ENCODE peak calls at places on chromosome 13, in five cellular contexts. A is adrenal gland, V is brain microvascular endothelial cell, Q is suprapubic skin, I is A549. Y is an unnamed sample.

GRCh38 chr13:109785892-109786450 is 412 bp downstream of the IRS2 start:
- DNase-seq in V (no peak), I (no peak), Q (no peak), A (no peak), Y (no peak)

GRCh38 chr13:30110301-30111070 is 196.9 kb downstream of the KATNAL1 start:
- DNase-seq in Q (no peak), I (no peak), A (no peak), V (no peak), Y (no peak)

GRCh38 chr13:97258801-97259200 is 36.7 kb downstream of the MBNL2 start:
- DNase-seq in V (peak; percentile 41), Q (no peak), A (no peak), I (no peak), Y (no peak)

GRCh38 chr13:31818236-31818635 is 78.9 kb downstream of the RXFP2 start:
- DNase-seq in Q (no peak), A (no peak), I (no peak), V (no peak), Y (no peak)

GRCh38 chr13:98672947-98673545 is 79.4 kb downstream of the SLC15A1 start:
- DNase-seq in Q (peak; percentile 91), V (peak; percentile 59), A (peak; percentile 56), I (peak; percentile 70), Y (no peak)

GRCh38 chr13:94710881-94711560 is 1.3 kb downstream of the SOX21 start:
- DNase-seq in I (peak; percentile 42), Q (no peak), V (no peak), A (no peak), Y (peak; percentile 79)

GRCh38 chr13:95160112-95160906 is 140.9 kb downstream of the ABCC4 start:
- DNase-seq in A (no peak), V (no peak), Q (no peak), I (peak; percentile 81), Y (no peak)

GRCh38 chr13:71602327-71602726 is 264.7 kb downstream of the DACH1 start:
- DNase-seq in A (no peak), I (no peak), V (no peak), Q (no peak), Y (no peak)

GRCh38 chr13:28316841-28317240 is 178.1 kb downstream of the FLT1 start:
- DNase-seq in I (no peak), V (no peak), A (no peak), Q (no peak), Y (no peak)

GRCh38 chr13:25420161-25420560 is 48.4 kb downstream of the ATP8A2 start:
- DNase-seq in I (no peak), V (no peak), A (no peak), Q (no peak), Y (no peak)

GRCh38 chr13:37443538-37443937 is 155.0 kb downstream of the POSTN start:
- DNase-seq in A (no peak), Q (no peak), I (no peak), V (peak; percentile 43), Y (no peak)

GRCh38 chr13:98368019-98368418 is 190.9 kb upstream of the RNF113B start:
- DNase-seq in I (no peak), A (no peak), Q (no peak), V (no peak), Y (no peak)

GRCh38 chr13:93233997-93234416 is 7.4 kb downstream of the GPC6 start:
- DNase-seq in A (no peak), V (no peak), Q (no peak), I (peak; percentile 35), Y (no peak)
- TF ChIP-seq CTCF in A (no peak), V (peak; percentile 50), Q (no peak), I (no peak), Y (no peak)

GRCh38 chr13:112932971-112933370 is 36.0 kb upstream of the MCF2L start:
- DNase-seq in Q (no peak), I (no peak), V (no peak), A (no peak), Y (no peak)

GRCh38 chr13:112933649-112934048 is 35.4 kb upstream of the MCF2L start:
- DNase-seq in Q (no peak), V (no peak), I (no peak), A (no peak), Y (no peak)

GRCh38 chr13:112930192-112930591 is 38.8 kb upstream of the MCF2L start:
- DNase-seq in Q (no peak), I (no peak), V (no peak), A (no peak), Y (no peak)

GRCh38 chr13:112931028-112931934 is 37.7 kb upstream of the MCF2L start:
- DNase-seq in I (peak; percentile 45), A (no peak), Q (no peak), V (peak; percentile 66), Y (no peak)

GRCh38 chr13:112934075-112934474 is 34.9 kb upstream of the MCF2L start:
- DNase-seq in V (no peak), I (no peak), A (no peak), Q (no peak), Y (no peak)
- TF ChIP-seq CTCF in V (no peak), I (no peak), A (no peak), Q (no peak), Y (no peak)

GRCh38 chr13:80962173-80962572 is 621.2 kb upstream of the SPRY2 start:
- DNase-seq in A (no peak), Q (no peak), I (no peak), V (no peak), Y (no peak)

GRCh38 chr13:80965097-80965496 is 624.2 kb upstream of the SPRY2 start:
- DNase-seq in I (no peak), Q (no peak), V (no peak), A (no peak), Y (no peak)

GRCh38 chr13:80957019-80957650 is 616.2 kb upstream of the SPRY2 start:
- DNase-seq in A (no peak), I (no peak), Q (no peak), V (no peak), Y (no peak)

DNA sequence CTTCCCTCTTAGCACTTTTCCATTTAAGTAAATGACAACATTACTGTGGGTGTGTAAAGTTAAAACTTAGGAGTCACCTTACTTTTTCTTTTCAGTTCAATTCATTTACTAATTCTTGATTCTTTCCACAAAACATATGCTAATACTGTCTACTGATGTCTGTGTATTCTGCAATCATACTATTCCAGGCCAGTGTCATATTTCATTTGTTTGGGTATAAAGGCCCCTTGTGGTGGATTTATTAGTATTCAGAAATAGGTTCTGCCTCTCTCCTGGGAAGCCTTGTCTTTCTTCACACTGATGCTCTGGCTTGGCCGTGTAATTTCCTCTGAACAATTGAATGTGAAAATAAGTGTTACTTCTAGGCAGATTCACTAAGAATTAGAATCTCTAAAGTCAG is 621.9 kb upstream of the SPRY2 start:
- DNase-seq in I (no peak), Q (no peak), A (no peak), V (no peak), Y (no peak)
- TF ChIP-seq CTCF in I (no peak), Q (no peak), A (no peak), V (no peak), Y (no peak)

GRCh38 chr13:76223565-76223964 is 587.4 kb downstream of the LMO7 start:
- DNase-seq in I (no peak), Q (no peak), V (no peak), A (no peak), Y (no peak)
- TF ChIP-seq CTCF in I (no peak), Q (no peak), V (peak; percentile 29), A (no peak), Y (no peak)

DNA sequence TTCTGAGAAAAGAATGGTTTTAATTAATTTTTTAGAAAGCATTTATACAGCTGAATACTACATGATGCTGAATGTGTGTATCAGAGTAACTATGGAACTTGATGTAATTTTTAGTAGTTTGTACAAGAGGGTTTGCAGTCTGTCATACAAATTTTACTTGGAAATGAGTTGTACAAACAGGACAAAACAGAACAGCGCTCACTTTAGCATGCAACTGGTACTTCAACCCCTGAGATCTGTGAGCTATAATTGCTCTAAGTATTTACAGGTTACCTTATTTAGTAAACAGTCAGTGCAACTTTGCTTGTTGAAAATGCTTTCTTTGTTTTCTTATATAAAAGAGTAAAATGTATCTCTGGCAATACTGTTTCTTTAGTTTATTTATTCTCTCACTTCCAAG is 719 bp downstream of the TNFRSF19 start:
- DNase-seq in V (no peak), Q (no peak), A (no peak), I (no peak), Y (no peak)
- TF ChIP-seq CTCF in V (peak; percentile 48), Q (no peak), A (no peak), I (no peak), Y (no peak)

GRCh38 chr13:55199132-55199531 is 1941.6 kb upstream of the PRR20A start:
- DNase-seq in A (no peak), Q (no peak), I (peak; percentile 1), V (no peak), Y (no peak)
- TF ChIP-seq CTCF in A (no peak), Q (no peak), I (no peak), V (no peak), Y (no peak)

GRCh38 chr13:64446372-64446771 is 2783.8 kb downstream of the PCDH9 start:
- DNase-seq in I (peak; percentile 20), V (peak; percentile 5), A (no peak), Q (no peak), Y (no peak)
- TF ChIP-seq CTCF in I (peak; percentile 38), V (peak; percentile 63), A (no peak), Q (no peak), Y (no peak)

DNA sequence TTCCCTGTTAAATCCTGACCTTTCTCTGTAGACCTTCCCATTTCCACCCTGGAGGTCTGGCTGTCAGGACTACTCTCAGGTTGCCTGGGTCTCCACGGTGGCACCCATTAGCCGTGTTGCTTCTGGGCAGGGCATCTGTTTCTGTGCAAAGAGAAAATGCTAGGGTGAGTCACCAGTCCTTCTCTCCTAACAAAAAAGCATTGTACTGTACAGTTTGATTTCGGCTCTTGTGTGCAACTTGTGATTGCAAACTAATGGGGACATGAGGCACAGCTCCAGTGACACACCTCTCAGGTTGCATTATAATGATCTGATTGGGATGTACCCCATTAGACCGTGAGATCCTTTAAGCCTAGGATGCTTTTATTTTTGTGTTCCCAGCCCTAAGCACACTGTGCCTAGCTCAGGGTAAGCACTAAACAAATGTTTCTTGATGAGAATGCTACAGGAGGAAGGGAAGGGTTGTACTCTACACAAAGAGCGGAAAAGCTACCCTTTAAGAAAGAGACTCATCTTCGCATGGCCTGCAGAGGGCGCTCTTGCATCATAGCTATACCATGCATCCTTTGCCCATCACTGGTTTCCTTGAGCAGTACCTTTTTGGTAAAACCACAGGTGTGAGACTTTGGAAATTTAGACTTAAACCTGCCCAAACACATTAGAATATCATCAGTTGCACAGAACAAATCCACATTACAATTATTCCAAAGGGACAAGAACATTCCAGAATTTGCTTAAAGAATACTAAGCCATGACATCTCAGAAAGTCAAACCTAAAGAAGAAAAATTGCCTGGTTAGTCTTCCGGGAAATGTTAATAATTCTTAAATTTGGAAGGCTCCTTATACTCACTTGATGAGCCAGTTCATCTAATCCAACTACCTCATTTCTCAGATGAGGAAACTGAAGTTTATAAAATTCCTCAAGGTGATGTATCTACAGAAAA is 20.3 kb upstream of the TRIM13 start:
- DNase-seq in V (peak; percentile 40), A (peak; percentile 66), I (peak; percentile 67), Q (no peak), Y (peak; percentile 94)
- TF ChIP-seq CTCF in V (peak; percentile 92), A (peak; percentile 80), I (peak; percentile 72), Q (peak; percentile 84), Y (peak; percentile 88)

Y was measured in esophagus muscularis mucosa.